ENCODE peak calls at places on chromosomes 1 and 21, in ten cellular contexts. G is AG09309; A is NCI-H460; I is mammary epithelial cell; C is HFF-Myc; V is HFFc6; K is stimulated activated CD4-positive, alpha-beta T cell treated with anti-CD3 and anti-CD28 coated beads, Interleukin-2, amount 100 ng/mL, for 48 hours; J is stimulated activated CD8-positive, alpha-beta memory T cell treated with anti-CD3 and anti-CD28 coated beads, Interleukin-15, amount 100 ng/mL, for 24 hours; Z is hippocampal formation; O is NCI-H2029 treated with DMSO at 0.1 percent for 48 hours. F is an unnamed sample.

GRCh38 chr1:200787896-200788387 is 49.2 kb downstream of the CAMSAP2 start:
- DNase-seq in G (no peak), Z (no peak), V (no peak), J (no peak), A (no peak), C (no peak), O (no peak), I (no peak), K (no peak), F (no peak)

GRCh38 chr1:226123212-226123560 is 60.7 kb downstream of the H3-3A start:
- DNase-seq in Z (no peak), C (no peak), I (no peak), O (no peak), K (no peak), V (no peak), A (no peak), J (no peak), G (no peak), F (no peak)

GRCh38 chr1:61914823-61915482 is 172.7 kb downstream of the PATJ start:
- DNase-seq in Z (no peak), I (no peak), V (no peak), G (no peak), J (no peak), O (no peak), C (no peak), K (no peak), A (no peak), F (no peak)

GRCh38 chr1:212667223-212668139 is 32.2 kb downstream of the BATF3 start:
- DNase-seq in K (no peak), O (no peak), C (peak; percentile 93), A (no peak), V (peak; percentile 98), G (peak; percentile 83), J (no peak), I (peak; percentile 71), Z (peak; percentile 7), F (peak; percentile 76)

GRCh38 chr1:244319283-244320132 is 132.2 kb downstream of the ADSS2 start:
- DNase-seq in A (no peak), V (peak; percentile 73), G (peak; percentile 73), K (peak; percentile 15), Z (no peak), J (no peak), C (no peak), I (peak; percentile 87), O (no peak), F (peak; percentile 37)

GRCh38 chr1:97137862-97138514 is 416.4 kb downstream of the PTBP2 start:
- DNase-seq in A (peak; percentile 17), K (no peak), I (peak; percentile 42), C (peak; percentile 80), V (peak; percentile 72), Z (peak; percentile 79), O (peak; percentile 34), G (no peak), J (no peak), F (peak; percentile 36)

GRCh38 chr21:42665484-42665883 is 12.1 kb downstream of the PDE9A start:
- DNase-seq in J (no peak), Z (no peak), O (no peak), G (no peak), C (no peak), K (no peak), A (no peak), V (no peak), I (no peak), F (no peak)

GRCh38 chr1:206435450-206435849 is 34.8 kb upstream of the IKBKE start:
- DNase-seq in A (no peak), O (no peak), I (no peak), G (no peak), J (no peak), K (no peak), Z (no peak), C (no peak), V (no peak), F (no peak)

GRCh38 chr1:167489581-167490340 is 28.6 kb downstream of the CD247 start:
- DNase-seq in V (no peak), G (no peak), I (no peak), Z (no peak), C (no peak), K (no peak), J (no peak), O (no peak), A (no peak), F (no peak)

GRCh38 chr1:61406467-61406866 is 318.5 kb downstream of the TM2D1 start:
- DNase-seq in J (no peak), A (no peak), I (no peak), C (no peak), V (no peak), Z (no peak), K (no peak), G (no peak), O (no peak), F (no peak)